ENCODE peak calls at places on chromosomes 2 and 18, in four cellular contexts. One of them, this sample, is unnamed. For H3K4me1, the result is how much of the 10 kb centered on the place peaks cover.

GRCh38 chr18:21051615-21052014 is 60.0 kb downstream of the ROCK1 start:
- DNase-seq in HCT116: no peak
- DNase-seq in endothelial cell of umbilical vein: no peak
- DNase-seq in neural progenitor cell: no peak
- DNase-seq in this sample: no peak

GRCh38 chr2:134359367-134360081 is 105.7 kb downstream of the MGAT5 start:
- DNase-seq in neural progenitor cell: no peak
- DNase-seq in HCT116: peak
- DNase-seq in endothelial cell of umbilical vein: peak
- DNase-seq in this sample: no peak

GRCh38 chr2:8154936-8155335 is 526.9 kb upstream of the ID2 start:
- DNase-seq in endothelial cell of umbilical vein: peak
- DNase-seq in HCT116: no peak
- DNase-seq in neural progenitor cell: no peak
- DNase-seq in this sample: peak

GRCh38 chr2:138622606-138623005 is 121.0 kb downstream of the SPOPL start:
- DNase-seq in neural progenitor cell: no peak
- DNase-seq in endothelial cell of umbilical vein: no peak
- DNase-seq in HCT116: no peak
- DNase-seq in this sample: no peak

GRCh38 chr2:147884796-147885195 is 40.0 kb downstream of the ACVR2A start:
- DNase-seq in endothelial cell of umbilical vein: no peak
- DNase-seq in HCT116: no peak
- DNase-seq in neural progenitor cell: no peak
- DNase-seq in this sample: no peak

GRCh38 chr2:106745468-106745867 is 140.5 kb downstream of the ST6GAL2 start:
- DNase-seq in neural progenitor cell: peak
- DNase-seq in endothelial cell of umbilical vein: no peak
- DNase-seq in HCT116: no peak
- DNase-seq in this sample: no peak

GRCh38 chr18:51070545-51070944 is 40.5 kb downstream of the SMAD4 start:
- DNase-seq in HCT116: no peak
- DNase-seq in endothelial cell of umbilical vein: no peak
- DNase-seq in neural progenitor cell: no peak
- DNase-seq in this sample: peak

GRCh38 chr2:227428731-227429285 is 41.1 kb upstream of the SCYGR1 start:
- DNase-seq in endothelial cell of umbilical vein: no peak
- DNase-seq in neural progenitor cell: no peak
- DNase-seq in HCT116: no peak
- DNase-seq in this sample: no peak

GRCh38 chr2:17542471-17542870 is 2.0 kb downstream of the VSNL1 start:
- DNase-seq in neural progenitor cell: no peak
- DNase-seq in HCT116: no peak
- DNase-seq in endothelial cell of umbilical vein: no peak
- DNase-seq in this sample: no peak

GRCh38 chr2:17540813-17541513 is 467 bp downstream of the VSNL1 start:
- DNase-seq in HCT116: no peak
- DNase-seq in neural progenitor cell: no peak
- DNase-seq in endothelial cell of umbilical vein: peak
- DNase-seq in this sample: no peak

GRCh38 chr2:17539993-17540812 is at the start of gene VSNL1:
- DNase-seq in HCT116: peak
- DNase-seq in neural progenitor cell: peak
- DNase-seq in endothelial cell of umbilical vein: peak
- DNase-seq in this sample: peak

GRCh38 chr2:17543131-17543660 is 2.7 kb downstream of the VSNL1 start:
- DNase-seq in neural progenitor cell: peak
- DNase-seq in HCT116: no peak
- DNase-seq in endothelial cell of umbilical vein: no peak
- DNase-seq in this sample: no peak

DNA sequence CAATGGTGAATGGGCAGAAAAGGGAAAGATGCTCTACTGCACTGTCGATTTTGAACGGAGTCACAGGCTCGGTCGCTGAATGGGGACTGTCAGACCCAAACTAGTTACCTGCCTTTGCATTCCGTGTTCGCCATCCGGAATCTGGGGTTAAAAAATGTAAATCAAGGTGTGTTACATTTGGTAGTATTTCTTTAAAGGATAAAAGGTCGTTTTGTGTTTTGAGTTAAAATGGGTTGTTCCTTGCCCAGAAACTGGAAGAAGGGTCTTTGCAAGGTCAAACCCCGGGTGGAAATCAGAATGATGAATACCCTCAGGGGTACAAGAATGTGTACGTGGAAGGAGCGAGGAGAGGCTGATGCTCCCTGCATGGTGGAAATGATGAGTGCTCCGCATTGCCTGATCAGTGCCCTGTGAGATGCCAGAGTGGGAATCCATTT is 1.0 kb downstream of the VSNL1 start:
- DNase-seq in HCT116: no peak
- DNase-seq in endothelial cell of umbilical vein: no peak
- DNase-seq in neural progenitor cell: peak
- DNase-seq in this sample: no peak
- H3K4me2 ChIP-seq in HCT116: peak
- H3K4me2 ChIP-seq in endothelial cell of umbilical vein: no peak
- H3K4me2 ChIP-seq in neural progenitor cell: peak
- H3K4me2 ChIP-seq in this sample: peak

GRCh38 chr2:26767894-26768487 is 3.9 kb downstream of the SLC35F6 start:
- DNase-seq in endothelial cell of umbilical vein: no peak
- DNase-seq in neural progenitor cell: no peak
- DNase-seq in HCT116: no peak
- DNase-seq in this sample: no peak

GRCh38 chr2:26768759-26769500 is 4.8 kb downstream of the SLC35F6 start:
- DNase-seq in endothelial cell of umbilical vein: peak
- DNase-seq in HCT116: peak
- DNase-seq in neural progenitor cell: no peak
- DNase-seq in this sample: peak

GRCh38 chr2:26767129-26767528 is 3.0 kb downstream of the SLC35F6 start:
- DNase-seq in neural progenitor cell: no peak
- DNase-seq in HCT116: no peak
- DNase-seq in endothelial cell of umbilical vein: no peak
- DNase-seq in this sample: no peak

GRCh38 chr2:26770986-26771586 is 7.0 kb downstream of the SLC35F6 start:
- DNase-seq in neural progenitor cell: no peak
- DNase-seq in endothelial cell of umbilical vein: peak
- DNase-seq in HCT116: no peak
- DNase-seq in this sample: peak

GRCh38 chr2:26769501-26769850 is 5.4 kb downstream of the SLC35F6 start:
- DNase-seq in HCT116: no peak
- DNase-seq in endothelial cell of umbilical vein: no peak
- DNase-seq in neural progenitor cell: no peak
- DNase-seq in this sample: no peak
- H3K4me1 ChIP-seq in HCT116: half or more
- H3K4me1 ChIP-seq in endothelial cell of umbilical vein: under half
- H3K4me1 ChIP-seq in neural progenitor cell: under half
- H3K4me1 ChIP-seq in this sample: under half

GRCh38 chr18:34330308-34330707 is 105.6 kb upstream of the NOL4 start:
- DNase-seq in neural progenitor cell: no peak
- DNase-seq in HCT116: no peak
- DNase-seq in endothelial cell of umbilical vein: no peak
- DNase-seq in this sample: no peak

DNA sequence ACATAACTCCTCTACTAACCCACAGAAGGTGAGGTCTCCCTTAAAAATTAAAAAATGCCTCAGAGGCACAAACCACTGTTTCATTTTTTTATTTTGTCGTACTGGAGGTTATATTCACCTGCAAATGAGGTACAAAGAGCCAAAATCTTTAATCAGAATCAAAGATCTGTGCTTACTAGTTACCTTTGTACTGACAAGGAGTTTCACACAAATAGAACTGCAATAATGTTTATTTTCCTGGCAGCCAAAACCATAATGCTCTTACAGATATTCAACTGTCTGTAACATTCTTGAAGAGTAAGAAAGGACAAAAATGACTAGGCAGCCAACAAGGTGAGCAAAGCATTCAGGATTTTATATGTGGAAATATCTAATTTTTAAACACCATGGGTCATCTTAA is 105.1 kb upstream of the NOL4 start:
- DNase-seq in neural progenitor cell: no peak
- DNase-seq in endothelial cell of umbilical vein: no peak
- DNase-seq in HCT116: no peak
- DNase-seq in this sample: no peak
- TF ChIP-seq EZH2 in neural progenitor cell: no peak
- TF ChIP-seq EZH2 in endothelial cell of umbilical vein: no peak
- TF ChIP-seq EZH2 in HCT116: no peak
- TF ChIP-seq EZH2 in this sample: no peak

GRCh38 chr2:140555701-140556100 is 1575.1 kb downstream of the LRP1B start:
- DNase-seq in neural progenitor cell: no peak
- DNase-seq in HCT116: no peak
- DNase-seq in endothelial cell of umbilical vein: no peak
- DNase-seq in this sample: no peak
- H3K4me2 ChIP-seq in neural progenitor cell: no peak
- H3K4me2 ChIP-seq in HCT116: no peak
- H3K4me2 ChIP-seq in endothelial cell of umbilical vein: no peak
- H3K4me2 ChIP-seq in this sample: no peak

GRCh38 chr2:179019260-179019659 is 30.7 kb downstream of the CCDC141 start:
- DNase-seq in neural progenitor cell: no peak
- DNase-seq in HCT116: no peak
- DNase-seq in endothelial cell of umbilical vein: no peak
- DNase-seq in this sample: no peak
- H3K4me1 ChIP-seq in neural progenitor cell: under half
- H3K4me1 ChIP-seq in HCT116: under half
- H3K4me1 ChIP-seq in endothelial cell of umbilical vein: under half
- H3K4me1 ChIP-seq in this sample: under half